ENCODE peak calls at places on chromosomes 1 and 21, in six cellular contexts. V is heart left ventricle, C is PC-9, A is H1, S is dorsolateral prefrontal cortex, E is lower lobe of right lung. K is an unnamed sample.

GRCh38 chr1:2988256-2988655 is 33.0 kb upstream of the ACTRT2 start:
- DNase-seq in A (no peak), C (no peak), E (no peak), V (no peak), S (no peak), K (no peak)

GRCh38 chr1:198678301-198678836 is 39.5 kb downstream of the PTPRC start:
- DNase-seq in C (no peak), V (no peak), S (no peak), E (no peak), A (no peak), K (no peak)

GRCh38 chr1:74729741-74730478 is 2.9 kb downstream of the CRYZ start:
- DNase-seq in E (no peak), C (no peak), A (no peak), V (no peak), S (no peak), K (no peak)

GRCh38 chr1:178258521-178258920 is 164.6 kb downstream of the RASAL2 start:
- DNase-seq in V (no peak), A (no peak), S (no peak), E (no peak), C (no peak), K (no peak)

GRCh38 chr21:16587671-16588379 is 858.0 kb downstream of the USP25 start:
- DNase-seq in S (no peak), A (no peak), C (peak; percentile 75), E (no peak), V (no peak), K (peak; percentile 55)

GRCh38 chr1:52520149-52520548 is 32.7 kb downstream of the TUT4 start:
- DNase-seq in C (no peak), S (no peak), A (no peak), E (no peak), V (no peak), K (no peak)

GRCh38 chr1:202691846-202692245 is 18.4 kb downstream of the SYT2 start:
- DNase-seq in V (no peak), A (no peak), E (no peak), C (no peak), S (no peak), K (no peak)

GRCh38 chr1:89566761-89567174 is 42.1 kb downstream of the LRRC8B start:
- DNase-seq in C (no peak), E (peak; percentile 66), S (peak; percentile 62), A (no peak), V (peak; percentile 65), K (peak; percentile 92)

GRCh38 chr1:25862785-25863485 is 3.7 kb upstream of the AUNIP start:
- DNase-seq in E (no peak), C (no peak), A (no peak), V (no peak), S (no peak), K (no peak)

GRCh38 chr1:202501281-202501680 is 152.8 kb downstream of the PPP1R12B start:
- DNase-seq in V (no peak), E (no peak), S (no peak), C (no peak), A (no peak), K (no peak)

GRCh38 chr1:69846267-69846666 is 278.5 kb downstream of the LRRC7 start:
- DNase-seq in S (no peak), C (no peak), E (no peak), A (no peak), V (no peak), K (no peak)

GRCh38 chr1:34378968-34379729 is 202.4 kb downstream of the C1orf94 start:
- DNase-seq in A (no peak), E (no peak), S (no peak), V (no peak), C (no peak), K (peak; percentile 33)

GRCh38 chr1:30758785-30759380 is 1.3 kb upstream of the LAPTM5 start:
- DNase-seq in C (peak; percentile 41), V (no peak), E (no peak), A (no peak), S (no peak), K (no peak)

GRCh38 chr1:155010211-155010918 is 7.8 kb downstream of the ZBTB7B start:
- DNase-seq in C (no peak), V (no peak), E (no peak), A (no peak), S (no peak), K (peak; percentile 51)

GRCh38 chr1:53376041-53376461 is 48.2 kb upstream of the LRP8 start:
- DNase-seq in E (no peak), S (no peak), C (no peak), A (no peak), V (no peak), K (peak; percentile 27)

GRCh38 chr1:94658221-94658620 is 116.7 kb upstream of the F3 start:
- DNase-seq in C (no peak), V (no peak), E (no peak), S (no peak), A (no peak), K (no peak)

GRCh38 chr1:61011514-61012263 is 70.7 kb upstream of the NFIA start:
- DNase-seq in C (no peak), A (no peak), S (no peak), E (no peak), V (no peak), K (no peak)

GRCh38 chr1:229457436-229457835 is 23.5 kb upstream of the ACTA1 start:
- DNase-seq in S (no peak), V (no peak), C (no peak), E (no peak), A (no peak), K (no peak)

GRCh38 chr1:62530516-62531154 is 66.7 kb upstream of the ANGPTL3 start:
- DNase-seq in V (no peak), E (peak; percentile 45), C (no peak), A (peak; percentile 60), S (peak; percentile 49), K (peak; percentile 43)

GRCh38 chr1:24717867-24718650 is 27.2 kb upstream of the CLIC4 start:
- DNase-seq in S (peak; percentile 61), E (no peak), C (no peak), V (no peak), A (no peak), K (no peak)

GRCh38 chr21:38645282-38645681 is 147.0 kb upstream of the ERG start:
- DNase-seq in A (no peak), E (no peak), V (no peak), S (no peak), C (no peak), K (no peak)

GRCh38 chr1:228368801-228369607 is 37.6 kb downstream of the TRIM11 start:
- DNase-seq in A (no peak), C (no peak), V (peak; percentile 85), S (no peak), E (peak; percentile 41), K (peak; percentile 84)

GRCh38 chr1:155979525-155980343 is 1.4 kb upstream of the ARHGEF2 start:
- DNase-seq in A (no peak), E (no peak), S (no peak), V (no peak), C (peak; percentile 80), K (no peak)

DNA sequence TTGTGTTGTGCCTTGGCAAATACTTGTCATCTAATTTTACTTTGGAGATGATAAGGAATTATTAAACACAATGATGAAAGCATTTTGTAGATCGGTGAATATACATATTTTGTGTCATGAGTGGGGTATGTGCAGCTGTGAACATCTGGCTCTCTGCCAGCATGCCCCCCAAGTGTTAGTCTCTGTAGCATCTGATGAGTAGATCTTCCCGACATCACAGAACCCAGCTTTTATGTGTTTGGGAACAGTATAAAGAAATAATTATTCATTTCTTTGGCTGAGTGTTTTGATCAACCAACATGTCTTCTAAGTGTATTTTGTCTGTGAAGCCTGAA is 4.5 kb upstream of the CTNNBIP1 start:
- DNase-seq in A (no peak), S (no peak), E (no peak), C (no peak), V (no peak), K (no peak)
- H3K27me3 ChIP-seq in A (no peaks in the 10 kb centered on the region), S (no peaks in the 10 kb centered on the region), E (no peaks in the 10 kb centered on the region), C (no peaks in the 10 kb centered on the region), V (no peaks in the 10 kb centered on the region), K (no peaks in the 10 kb centered on the region)

GRCh38 chr1:59293849-59294248 is 3.0 kb upstream of the FGGY start:
- DNase-seq in S (no peak), A (no peak), V (no peak), E (no peak), C (no peak), K (no peak)

GRCh38 chr1:59294423-59294822 is 2.5 kb upstream of the FGGY start:
- DNase-seq in C (no peak), V (no peak), S (no peak), A (no peak), E (no peak), K (no peak)

GRCh38 chr1:59296358-59297256 is at the start of gene FGGY:
- DNase-seq in E (peak; percentile 99), A (peak; percentile 86), C (peak; percentile 97), V (peak; percentile 98), S (peak; percentile 82), K (peak; percentile 99)

GRCh38 chr1:59298178-59298583 is 1.3 kb downstream of the FGGY start:
- DNase-seq in S (no peak), C (no peak), A (no peak), V (no peak), E (no peak), K (peak; percentile 76)

GRCh38 chr1:59295603-59296002 is 1.3 kb upstream of the FGGY start:
- DNase-seq in S (no peak), V (no peak), C (no peak), E (no peak), A (no peak), K (no peak)
- H3K27ac ChIP-seq in S (no peak overlapping the region), V (peak overlapping the region; percentile 92), C (peak overlapping the region; percentile 96), E (peak overlapping the region; percentile 94), A (no peak overlapping the region), K (peak overlapping the region; percentile 89)

GRCh38 chr21:45858180-45858579 is 123.4 kb upstream of the COL6A1 start:
- DNase-seq in S (no peak), V (no peak), E (no peak), A (no peak), C (no peak), K (no peak)
- H3K27me3 ChIP-seq in S (no peaks in the 10 kb centered on the region), V (no peaks in the 10 kb centered on the region), E (no peaks in the 10 kb centered on the region), A (no peaks in the 10 kb centered on the region), C (peaks cover 3% of the 10 kb centered on the region), K (no peaks in the 10 kb centered on the region)

GRCh38 chr1:170891872-170892271 is 43.5 kb upstream of the MROH9 start:
- DNase-seq in C (no peak), V (no peak), S (no peak), A (no peak), E (no peak), K (no peak)

GRCh38 chr1:170881268-170882265 is 53.8 kb upstream of the MROH9 start:
- DNase-seq in C (no peak), A (no peak), S (no peak), E (no peak), V (no peak), K (peak; percentile 29)

GRCh38 chr1:170885551-170885950 is 49.8 kb upstream of the MROH9 start:
- DNase-seq in A (no peak), S (no peak), C (no peak), V (no peak), E (no peak), K (peak; percentile 16)

GRCh38 chr1:170887726-170888125 is 47.6 kb upstream of the MROH9 start:
- DNase-seq in V (no peak), C (no peak), S (no peak), A (no peak), E (no peak), K (no peak)

DNA sequence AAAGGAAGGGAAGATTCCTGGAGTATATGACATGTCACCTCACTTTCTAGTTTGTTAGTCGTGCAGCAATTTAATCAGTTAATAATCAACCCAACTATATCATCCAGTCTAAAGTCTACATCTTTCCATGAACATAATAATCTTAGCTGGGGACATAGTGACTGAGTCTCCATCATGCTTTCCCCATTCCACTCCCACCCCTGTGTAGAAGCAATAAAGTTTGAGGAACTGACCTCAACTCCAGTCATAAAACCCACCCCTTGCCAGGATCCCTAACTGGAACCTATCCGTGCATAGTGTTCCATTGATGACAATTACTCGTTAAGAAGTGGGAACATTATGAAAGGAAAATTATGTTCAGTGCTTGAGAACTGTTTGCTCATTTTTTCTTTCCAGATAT is 48.9 kb upstream of the MROH9 start:
- DNase-seq in A (no peak), V (no peak), S (no peak), C (no peak), E (no peak), K (no peak)
- H3K27ac ChIP-seq in A (no peak overlapping the region), V (no peak overlapping the region), S (no peak overlapping the region), C (no peak overlapping the region), E (no peak overlapping the region), K (no peak overlapping the region)

K was measured in adrenal gland.